ENCODE peak calls at places on chromosomes 12 and 14, in six cellular contexts. One of them, this sample, is unnamed.

GRCh38 chr12:46546634-46547273 is 174.2 kb upstream of the SLC38A2 start:
- DNase-seq in CD4-positive, alpha-beta T cell: no peak
- DNase-seq in NCI-H2081: no peak
- DNase-seq in ecto neural progenitor cell: no peak
- DNase-seq in ELR: peak
- DNase-seq in iPS-NIHi11: no peak
- DNase-seq in this sample: no peak

GRCh38 chr14:95394981-95395737 is 75.5 kb upstream of the CLMN start:
- DNase-seq in CD4-positive, alpha-beta T cell: no peak
- DNase-seq in NCI-H2081: no peak
- DNase-seq in ELR: no peak
- DNase-seq in iPS-NIHi11: no peak
- DNase-seq in ecto neural progenitor cell: no peak
- DNase-seq in this sample: no peak

GRCh38 chr12:53949631-53950440 is 4.9 kb upstream of the HOXC12 start:
- DNase-seq in ELR: no peak
- DNase-seq in NCI-H2081: no peak
- DNase-seq in iPS-NIHi11: no peak
- DNase-seq in ecto neural progenitor cell: no peak
- DNase-seq in CD4-positive, alpha-beta T cell: no peak
- DNase-seq in this sample: no peak

GRCh38 chr12:52618866-52619265 is 507 bp upstream of the KRT73 start:
- DNase-seq in ecto neural progenitor cell: peak
- DNase-seq in iPS-NIHi11: no peak
- DNase-seq in NCI-H2081: no peak
- DNase-seq in CD4-positive, alpha-beta T cell: no peak
- DNase-seq in ELR: no peak
- DNase-seq in this sample: no peak

GRCh38 chr12:21773263-21773741 is 1.2 kb downstream of the KCNJ8 start:
- DNase-seq in NCI-H2081: peak
- DNase-seq in CD4-positive, alpha-beta T cell: no peak
- DNase-seq in ecto neural progenitor cell: peak
- DNase-seq in iPS-NIHi11: peak
- DNase-seq in ELR: peak
- DNase-seq in this sample: no peak

GRCh38 chr12:90037740-90038139 is 329.1 kb upstream of the ATP2B1 start:
- DNase-seq in CD4-positive, alpha-beta T cell: no peak
- DNase-seq in iPS-NIHi11: no peak
- DNase-seq in ELR: peak
- DNase-seq in ecto neural progenitor cell: no peak
- DNase-seq in NCI-H2081: no peak
- DNase-seq in this sample: no peak

GRCh38 chr14:104195854-104196253 is 57.5 kb downstream of the KIF26A start:
- DNase-seq in ecto neural progenitor cell: no peak
- DNase-seq in CD4-positive, alpha-beta T cell: no peak
- DNase-seq in ELR: no peak
- DNase-seq in NCI-H2081: no peak
- DNase-seq in iPS-NIHi11: no peak
- DNase-seq in this sample: no peak

GRCh38 chr12:33431648-33432047 is 8.0 kb downstream of the SYT10 start:
- DNase-seq in iPS-NIHi11: no peak
- DNase-seq in NCI-H2081: no peak
- DNase-seq in ELR: no peak
- DNase-seq in ecto neural progenitor cell: no peak
- DNase-seq in CD4-positive, alpha-beta T cell: no peak
- DNase-seq in this sample: no peak

GRCh38 chr14:77409131-77409533 is 14.2 kb downstream of the NOXRED1 start:
- DNase-seq in ecto neural progenitor cell: no peak
- DNase-seq in NCI-H2081: no peak
- DNase-seq in ELR: peak
- DNase-seq in iPS-NIHi11: no peak
- DNase-seq in CD4-positive, alpha-beta T cell: no peak
- DNase-seq in this sample: no peak

GRCh38 chr12:14238224-14238792 is 127.2 kb upstream of the ATF7IP start:
- DNase-seq in ecto neural progenitor cell: no peak
- DNase-seq in CD4-positive, alpha-beta T cell: no peak
- DNase-seq in NCI-H2081: no peak
- DNase-seq in ELR: peak
- DNase-seq in iPS-NIHi11: no peak
- DNase-seq in this sample: no peak

GRCh38 chr14:28407931-28408330 is 358.7 kb upstream of the FOXG1 start:
- DNase-seq in NCI-H2081: no peak
- DNase-seq in iPS-NIHi11: no peak
- DNase-seq in ELR: no peak
- DNase-seq in CD4-positive, alpha-beta T cell: no peak
- DNase-seq in ecto neural progenitor cell: no peak
- DNase-seq in this sample: no peak

GRCh38 chr12:76270657-76271358 is 77.4 kb downstream of the BBS10 start:
- DNase-seq in ecto neural progenitor cell: no peak
- DNase-seq in CD4-positive, alpha-beta T cell: no peak
- DNase-seq in NCI-H2081: no peak
- DNase-seq in iPS-NIHi11: no peak
- DNase-seq in ELR: no peak
- DNase-seq in this sample: no peak

GRCh38 chr12:105107176-105107496 is 395 bp upstream of the WASHC4 start:
- DNase-seq in ELR: peak
- DNase-seq in ecto neural progenitor cell: no peak
- DNase-seq in CD4-positive, alpha-beta T cell: no peak
- DNase-seq in iPS-NIHi11: no peak
- DNase-seq in NCI-H2081: peak
- DNase-seq in this sample: no peak

GRCh38 chr12:98701166-98701565 is 56.1 kb downstream of the APAF1 start:
- DNase-seq in ELR: no peak
- DNase-seq in NCI-H2081: no peak
- DNase-seq in CD4-positive, alpha-beta T cell: no peak
- DNase-seq in ecto neural progenitor cell: no peak
- DNase-seq in iPS-NIHi11: no peak
- DNase-seq in this sample: no peak

GRCh38 chr14:54493293-54493692 is 4.5 kb upstream of the GMFB start:
- DNase-seq in iPS-NIHi11: no peak
- DNase-seq in ecto neural progenitor cell: no peak
- DNase-seq in NCI-H2081: no peak
- DNase-seq in CD4-positive, alpha-beta T cell: no peak
- DNase-seq in ELR: no peak
- DNase-seq in this sample: no peak

GRCh38 chr12:45585522-45586230 is 143.8 kb upstream of the ARID2 start:
- DNase-seq in ELR: no peak
- DNase-seq in CD4-positive, alpha-beta T cell: no peak
- DNase-seq in iPS-NIHi11: no peak
- DNase-seq in NCI-H2081: no peak
- DNase-seq in ecto neural progenitor cell: no peak
- DNase-seq in this sample: no peak

GRCh38 chr12:27637524-27637923 is 58.7 kb upstream of the REP15 start:
- DNase-seq in ecto neural progenitor cell: no peak
- DNase-seq in CD4-positive, alpha-beta T cell: no peak
- DNase-seq in NCI-H2081: no peak
- DNase-seq in ELR: no peak
- DNase-seq in iPS-NIHi11: no peak
- DNase-seq in this sample: no peak

GRCh38 chr12:21828779-21829178 is 54.3 kb upstream of the KCNJ8 start:
- DNase-seq in CD4-positive, alpha-beta T cell: no peak
- DNase-seq in ecto neural progenitor cell: no peak
- DNase-seq in iPS-NIHi11: no peak
- DNase-seq in ELR: no peak
- DNase-seq in NCI-H2081: peak
- DNase-seq in this sample: no peak

This sample was measured in activated T-cell treated with anti-CD3 and anti-CD28 coated beads, Interleukin-2, amount 50 U/mL, for 1 hour.